ENCODE peak calls at places on chromosomes 5 and 9, in ten cellular contexts. H, O, F, Z, P, B, G, U, A and K are unnamed samples.

GRCh38 chr5:170745481-170746061 is 38.0 kb upstream of the GABRP start:
- DNase-seq in H (no peak), P (peak; percentile 12), Z (peak; percentile 41), B (peak; percentile 27), G (no peak), U (no peak), O (no peak), A (no peak), F (no peak), K (peak; percentile 91)

GRCh38 chr9:1881708-1882351 is 133.3 kb upstream of the SMARCA2 start:
- DNase-seq in G (no peak), H (no peak), O (no peak), B (no peak), Z (no peak), F (no peak), P (no peak), U (no peak), A (no peak), K (no peak)

GRCh38 chr9:75885652-75886051 is 4.8 kb upstream of the PCSK5 start:
- DNase-seq in U (no peak), G (no peak), P (no peak), O (no peak), H (no peak), Z (no peak), F (no peak), B (no peak), A (no peak), K (no peak)

GRCh38 chr5:14676320-14676719 is 11.8 kb downstream of the OTULIN start:
- DNase-seq in G (no peak), O (no peak), F (no peak), U (no peak), P (peak; percentile 40), H (peak; percentile 49), Z (no peak), B (no peak), A (no peak), K (no peak)

GRCh38 chr9:37746448-37747270 is 6.9 kb upstream of the TRMT10B start:
- DNase-seq in F (no peak), U (no peak), B (no peak), H (peak; percentile 71), P (peak; percentile 86), G (no peak), O (no peak), A (no peak), Z (no peak), K (no peak)

GRCh38 chr5:145568581-145568980 is 266.6 kb downstream of the PRELID2 start:
- DNase-seq in O (no peak), Z (no peak), F (no peak), P (peak; percentile 66), H (peak; percentile 11), B (no peak), A (no peak), G (no peak), U (no peak), K (no peak)

GRCh38 chr5:154355141-154355611 is 90.6 kb upstream of the SAP30L start:
- DNase-seq in B (no peak), O (no peak), U (no peak), G (no peak), Z (no peak), H (no peak), P (no peak), A (no peak), F (no peak), K (peak; percentile 47)

GRCh38 chr5:28408186-28408585 is 1369.8 kb upstream of the CDH9 start:
- DNase-seq in O (no peak), U (no peak), H (no peak), Z (no peak), F (no peak), G (no peak), A (no peak), B (no peak), P (no peak), K (no peak)

GRCh38 chr5:41598011-41598410 is 87.6 kb upstream of the PLCXD3 start:
- DNase-seq in A (no peak), G (no peak), F (no peak), H (peak; percentile 44), P (peak; percentile 26), O (no peak), Z (no peak), U (no peak), B (no peak), K (no peak)

GRCh38 chr5:14250094-14250777 is 107.1 kb downstream of the TRIO start:
- DNase-seq in P (peak; percentile 86), G (no peak), A (no peak), H (peak; percentile 45), Z (no peak), U (peak; percentile 83), F (no peak), B (peak; percentile 96), O (no peak), K (no peak)